ENCODE peak calls at places on chromosomes 16 and 17, in four cellular contexts. K is H1, N is K562, D is HepG2. O is an unnamed sample.

GRCh38 chr16:88703486-88704309 is 2.5 kb downstream of the RNF166 start:
- DNase-seq in K (no peak), N (no peak), D (no peak), O (peak)

GRCh38 chr16:4501071-4501478 is 24.9 kb downstream of the HMOX2 start:
- DNase-seq in K (no peak), N (no peak), D (peak), O (peak)

GRCh38 chr16:68478526-68479249 is 30.4 kb upstream of the SMPD3 start:
- DNase-seq in K (no peak), N (no peak), D (no peak), O (no peak)

GRCh38 chr17:40646791-40647548 is 648 bp downstream of the SMARCE1 start:
- DNase-seq in K (no peak), N (peak), D (peak), O (peak)

GRCh38 chr17:82019905-82020873 is 2.5 kb downstream of the CENPX start:
- DNase-seq in K (no peak), N (peak), D (peak), O (peak)

GRCh38 chr16:67137605-67138004 is 13.2 kb downstream of the B3GNT9 start:
- DNase-seq in K (no peak), N (no peak), D (no peak), O (peak)

GRCh38 chr17:59804910-59805381 is 87.8 kb downstream of the TUBD1 start:
- DNase-seq in K (no peak), N (peak), D (no peak), O (no peak)

GRCh38 chr16:88871730-88872416 is 5.4 kb upstream of the PABPN1L start:
- DNase-seq in K (no peak), N (no peak), D (no peak), O (no peak)

GRCh38 chr17:2892305-2892971 is 96.2 kb downstream of the RAP1GAP2 start:
- DNase-seq in K (no peak), N (no peak), D (peak), O (peak)

GRCh38 chr17:77280304-77280910 is 139.6 kb downstream of the SEC14L1 start:
- DNase-seq in K (no peak), N (no peak), D (no peak), O (peak)

GRCh38 chr17:57875109-57876022 is 25.5 kb upstream of the MRPS23 start:
- DNase-seq in K (peak), N (no peak), D (peak), O (peak)

GRCh38 chr16:28823291-28823718 is 506 bp downstream of the ATXN2L start:
- DNase-seq in K (no peak), N (no peak), D (no peak), O (no peak)

GRCh38 chr16:77262971-77263370 is 63.8 kb downstream of the SYCE1L start:
- DNase-seq in K (no peak), N (no peak), D (no peak), O (no peak)

GRCh38 chr16:79390481-79391051 is 210.0 kb downstream of the MAF start:
- DNase-seq in K (no peak), N (no peak), D (no peak), O (no peak)

GRCh38 chr17:3532106-3532858 is 25.3 kb downstream of the TRPV3 start:
- DNase-seq in K (no peak), N (no peak), D (no peak), O (no peak)

DNA sequence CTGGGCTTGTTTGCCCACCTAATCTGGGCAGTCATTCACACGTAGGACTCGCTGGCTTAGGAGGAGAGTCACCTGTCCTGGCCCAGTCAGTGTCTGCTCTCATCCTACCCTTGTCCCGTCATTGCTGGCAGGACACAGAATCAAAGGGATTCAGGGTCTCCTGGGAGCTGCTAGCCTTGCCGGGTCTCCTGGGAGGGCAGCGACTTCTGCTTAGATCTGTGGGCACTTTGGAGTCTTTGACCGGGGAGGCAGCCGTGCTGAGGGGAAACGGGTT is 12.6 kb downstream of the RAI1 start:
- DNase-seq in K (no peak), N (no peak), D (no peak), O (no peak)
- TF ChIP-seq JUN in K (no peak), N (no peak), D (no peak), O (no peak)

GRCh38 chr16:27199235-27199586 is 4.1 kb upstream of the KDM8 start:
- DNase-seq in K (no peak), N (no peak), D (no peak), O (no peak)

GRCh38 chr16:27195941-27196595 is 7.3 kb upstream of the KDM8 start:
- DNase-seq in K (no peak), N (no peak), D (no peak), O (no peak)

GRCh38 chr16:27199747-27200146 is 3.6 kb upstream of the KDM8 start:
- DNase-seq in K (no peak), N (no peak), D (no peak), O (no peak)

GRCh38 chr16:27197004-27197403 is 6.3 kb upstream of the KDM8 start:
- DNase-seq in K (no peak), N (no peak), D (no peak), O (no peak)

DNA sequence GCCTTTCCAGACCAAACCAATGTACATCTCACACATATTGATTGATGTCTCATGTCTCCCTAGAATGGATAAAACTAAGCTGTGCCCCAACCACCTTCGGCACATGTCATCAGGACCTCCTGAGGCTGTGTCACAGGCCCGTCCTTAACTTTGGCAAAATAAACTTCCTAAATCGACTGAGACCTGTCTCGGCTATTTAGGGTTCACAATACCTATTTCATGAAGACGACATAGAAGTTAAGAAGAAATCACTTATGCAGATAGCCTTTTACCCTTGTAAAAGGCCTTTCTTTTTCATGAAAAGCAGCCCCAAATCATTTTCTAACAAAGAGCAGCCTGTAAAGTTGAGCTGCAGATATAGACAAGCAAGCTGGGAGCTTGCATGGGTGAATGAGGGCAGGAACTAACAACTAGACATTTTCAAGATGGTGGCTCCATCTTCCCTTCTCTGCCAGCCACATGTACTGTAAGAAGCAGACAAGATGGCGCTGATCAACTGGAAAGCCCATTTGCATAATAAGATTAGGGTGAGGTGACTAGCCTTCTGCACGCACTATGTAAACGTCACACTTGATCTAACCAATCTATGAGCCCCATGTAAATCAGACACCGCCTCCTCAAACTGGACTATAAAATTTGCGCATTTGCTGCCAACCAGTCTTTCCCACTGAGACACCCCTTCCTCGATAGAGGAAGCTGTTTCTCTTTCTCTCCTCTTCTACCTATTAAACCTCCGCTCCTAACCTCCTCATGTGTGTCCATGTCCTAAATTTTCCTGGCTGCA is 4.7 kb upstream of the KDM8 start:
- DNase-seq in K (no peak), N (peak), D (no peak), O (no peak)
- H2AFZ ChIP-seq in K (no peak), N (peak), D (peak), O (no peak)

GRCh38 chr16:86834451-86835035 is 256.2 kb downstream of the FOXL1 start:
- DNase-seq in K (peak), N (no peak), D (no peak), O (peak)
- TF ChIP-seq CTCF in K (peak), N (peak), D (no peak), O (peak)

GRCh38 chr17:42520540-42520951 is 15.5 kb upstream of the NAGLU start:
- DNase-seq in K (no peak), N (no peak), D (peak), O (no peak)

GRCh38 chr17:42521036-42521435 is 15.0 kb upstream of the NAGLU start:
- DNase-seq in K (no peak), N (no peak), D (no peak), O (peak)

GRCh38 chr17:42518755-42519545 is 17.1 kb upstream of the NAGLU start:
- DNase-seq in K (no peak), N (peak), D (peak), O (peak)

GRCh38 chr17:42518046-42518754 is 17.8 kb upstream of the NAGLU start:
- DNase-seq in K (no peak), N (peak), D (no peak), O (peak)

DNA sequence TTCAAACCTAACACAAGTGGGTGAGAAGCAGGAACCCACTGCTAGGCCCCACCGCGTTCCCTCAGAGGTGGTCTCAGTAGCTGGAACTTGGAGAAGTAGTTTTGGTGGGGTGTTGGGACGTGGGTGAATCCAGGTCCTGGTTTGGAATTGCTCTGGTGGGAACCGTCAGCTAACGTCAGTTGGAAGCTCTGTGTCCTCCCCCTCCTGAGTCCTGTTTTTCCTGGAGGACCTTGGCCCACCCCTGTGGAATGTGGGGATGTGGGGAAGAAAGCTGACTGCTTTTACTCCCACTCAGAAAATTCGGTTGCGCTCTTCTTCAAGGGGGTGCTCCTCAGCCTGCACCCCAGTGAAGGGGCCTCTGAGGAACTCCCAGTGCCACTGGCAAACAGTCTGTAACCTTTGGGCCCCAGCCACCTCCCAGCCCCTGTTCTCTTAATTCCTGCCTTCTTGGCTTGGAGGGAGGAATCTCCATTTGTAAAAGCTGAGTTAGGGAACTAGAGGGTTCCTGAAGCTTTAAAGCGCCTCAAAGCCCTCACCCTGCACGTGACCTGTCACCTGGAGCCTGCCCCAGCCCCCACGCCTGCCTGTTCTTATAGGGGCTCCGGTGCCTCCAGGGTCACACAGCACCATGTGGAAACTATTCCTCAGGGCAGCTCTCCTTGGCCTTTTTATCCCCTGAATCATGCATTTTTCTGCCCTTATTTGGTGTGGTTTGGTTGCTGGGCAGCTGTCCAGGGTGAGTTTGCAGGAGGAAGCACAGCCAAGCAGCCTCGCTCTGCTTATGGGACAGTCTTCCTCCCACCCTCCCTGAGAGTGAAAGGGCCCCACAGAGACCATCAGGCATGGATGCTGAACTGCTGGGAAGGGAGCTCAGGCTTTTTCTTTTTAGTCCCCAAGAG is 16.2 kb upstream of the NAGLU start:
- DNase-seq in K (peak), N (peak), D (peak), O (peak)
- TF ChIP-seq JUN in K (no peak), N (no peak), D (peak), O (peak)

DNA sequence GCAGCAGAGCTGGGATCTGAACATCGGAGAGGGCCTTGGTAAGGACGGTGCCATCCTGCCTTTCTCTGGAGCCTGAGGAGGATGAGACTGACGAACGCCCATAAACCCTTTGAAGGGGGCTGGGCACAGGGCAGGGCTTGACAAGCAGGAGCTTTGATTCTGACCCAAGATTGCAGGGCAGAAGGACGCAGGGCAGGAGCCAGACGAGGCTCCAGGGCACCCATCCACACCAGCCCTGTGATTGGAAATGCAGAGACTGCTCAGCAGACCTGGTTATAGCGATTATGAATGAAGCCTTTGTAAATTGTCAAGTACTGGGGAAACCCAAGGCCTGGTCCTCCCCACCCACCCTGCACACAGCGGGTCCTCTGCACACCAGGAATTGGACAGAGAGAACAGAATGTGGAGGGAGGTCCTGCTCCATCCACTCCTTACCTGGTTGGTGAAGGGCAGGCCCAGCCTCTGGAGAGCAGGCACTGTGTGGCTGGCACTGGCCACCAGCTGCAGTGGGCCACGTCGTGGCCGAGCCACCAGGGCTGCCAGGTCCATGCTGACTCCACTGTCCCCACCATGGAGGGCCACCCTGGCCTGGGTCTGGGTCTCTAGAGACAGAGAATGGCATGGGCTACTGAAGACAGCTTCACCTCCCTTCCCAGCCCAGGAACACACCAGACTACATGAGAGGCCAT is 68.8 kb downstream of the RMI2 start:
- DNase-seq in K (no peak), N (no peak), D (no peak), O (no peak)
- H2AFZ ChIP-seq in K (no peak), N (no peak), D (no peak), O (no peak)

GRCh38 chr17:74748529-74749261 is at the start of gene NHERF1:
- DNase-seq in K (no peak), N (peak), D (peak), O (no peak)

GRCh38 chr17:74750039-74750326 is 1.6 kb downstream of the NHERF1 start:
- DNase-seq in K (no peak), N (no peak), D (no peak), O (no peak)

GRCh38 chr17:74746922-74747321 is 1.5 kb upstream of the NHERF1 start:
- DNase-seq in K (no peak), N (peak), D (no peak), O (no peak)

GRCh38 chr17:74749262-74750038 is 1.0 kb downstream of the NHERF1 start:
- DNase-seq in K (no peak), N (peak), D (no peak), O (no peak)

GRCh38 chr17:74748279-74748528 is 224 bp upstream of the NHERF1 start:
- DNase-seq in K (peak), N (no peak), D (no peak), O (peak)
- TF ChIP-seq CTCF in K (no peak), N (peak), D (no peak), O (no peak)

DNA sequence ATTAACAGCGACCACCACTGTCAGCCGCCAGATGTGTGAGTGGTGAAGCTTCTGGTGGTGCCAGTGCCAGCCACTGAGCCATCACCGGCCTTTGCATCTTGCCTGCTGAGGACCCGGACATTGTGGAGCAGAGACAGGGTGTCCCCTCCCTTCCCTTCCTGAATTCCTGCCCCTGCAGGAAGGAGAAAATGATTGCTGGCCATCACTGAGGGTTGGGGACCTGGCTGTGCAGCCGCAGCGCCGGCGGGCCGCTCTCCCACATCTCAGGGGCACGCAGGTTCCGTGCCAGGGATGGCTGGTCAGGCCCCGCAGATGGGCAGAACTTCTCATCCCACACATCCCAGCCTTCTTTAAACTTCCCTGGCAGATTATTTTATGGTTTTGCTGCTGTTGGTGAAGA is 56.5 kb downstream of the RPTOR start:
- DNase-seq in K (no peak), N (no peak), D (no peak), O (no peak)
- TF ChIP-seq JUN in K (no peak), N (no peak), D (no peak), O (no peak)

GRCh38 chr16:17358846-17359245 is 111.9 kb downstream of the XYLT1 start:
- DNase-seq in K (no peak), N (no peak), D (no peak), O (no peak)
- H2AFZ ChIP-seq in K (no peak), N (no peak), D (no peak), O (no peak)